ENCODE peak calls at places on chromosomes 3 and 15, in seven cellular contexts. P is mesenchymal stem cell, S is IMR-90, N is mesendoderm, Z is H1, M is H9, I is trophoblast cell. A is an unnamed sample.

GRCh38 chr15:99440029-99440428 is 125.8 kb upstream of the MEF2A start:
- DNase-seq in P (no peak), S (no peak), N (no peak), Z (no peak), M (no peak), I (no peak), A (no peak)

GRCh38 chr3:148042663-148043445 is 633.7 kb downstream of the ZIC1 start:
- DNase-seq in P (no peak), S (peak), N (no peak), Z (no peak), M (no peak), I (no peak), A (no peak)

GRCh38 chr3:7333125-7333524 is 472.2 kb downstream of the GRM7 start:
- DNase-seq in P (no peak), S (no peak), N (no peak), Z (no peak), M (peak), I (no peak), A (no peak)

GRCh38 chr15:78841307-78841706 is 30.0 kb upstream of the ADAMTS7 start:
- DNase-seq in P (peak), S (no peak), N (no peak), Z (no peak), M (no peak), I (no peak), A (no peak)

GRCh38 chr3:45664558-45664957 is 24.6 kb upstream of the SACM1L start:
- DNase-seq in P (no peak), S (no peak), N (no peak), Z (no peak), M (no peak), I (no peak), A (no peak)

GRCh38 chr15:51375966-51376640 is 34.6 kb downstream of the GLDN start:
- DNase-seq in P (peak), S (peak), N (no peak), Z (no peak), M (no peak), I (peak), A (no peak)

GRCh38 chr3:151394611-151395010 is 10.1 kb upstream of the P2RY12 start:
- DNase-seq in P (no peak), S (no peak), N (peak), Z (no peak), M (peak), I (no peak), A (no peak)

GRCh38 chr3:134627831-134628230 is 23.0 kb downstream of the KY start:
- DNase-seq in P (no peak), S (peak), N (no peak), Z (no peak), M (peak), I (no peak), A (no peak)

GRCh38 chr3:102092617-102093466 is 243.5 kb downstream of the NFKBIZ start:
- DNase-seq in P (peak), S (peak), N (no peak), Z (no peak), M (no peak), I (no peak), A (no peak)

GRCh38 chr3:144039661-144040060 is 68.0 kb downstream of the DIPK2A start:
- DNase-seq in P (no peak), S (peak), N (no peak), Z (no peak), M (no peak), I (no peak), A (no peak)

GRCh38 chr15:84400820-84401219 is 165.2 kb downstream of the GOLGA6L4 start:
- DNase-seq in P (no peak), S (no peak), N (no peak), Z (no peak), M (peak), I (no peak), A (no peak)

GRCh38 chr3:43286115-43286885 is at the start of gene SNRK:
- DNase-seq in P (peak), S (peak), N (peak), Z (peak), M (peak), I (peak), A (peak)

GRCh38 chr3:187227658-187228258 is 30.5 kb downstream of the RTP1 start:
- DNase-seq in P (peak), S (peak), N (no peak), Z (no peak), M (no peak), I (peak), A (no peak)

GRCh38 chr3:127255516-127255915 is 32.3 kb downstream of the PRR20G start:
- DNase-seq in P (no peak), S (no peak), N (no peak), Z (no peak), M (no peak), I (no peak), A (no peak)

GRCh38 chr3:53630547-53630946 is 136.1 kb downstream of the CACNA1D start:
- DNase-seq in P (no peak), S (no peak), N (no peak), Z (no peak), M (no peak), I (peak), A (no peak)

GRCh38 chr3:152460936-152461335 is 192.2 kb downstream of the MBNL1 start:
- DNase-seq in P (no peak), S (no peak), N (no peak), Z (no peak), M (no peak), I (no peak), A (no peak)

GRCh38 chr15:58159827-58160386 is 21.7 kb downstream of the AQP9 start:
- DNase-seq in P (no peak), S (no peak), N (no peak), Z (no peak), M (no peak), I (no peak), A (no peak)

GRCh38 chr3:30453364-30454039 is 152.9 kb upstream of the TGFBR2 start:
- DNase-seq in P (no peak), S (no peak), N (no peak), Z (no peak), M (no peak), I (no peak), A (no peak)

GRCh38 chr3:182979103-182979697 is 1.1 kb downstream of the DCUN1D1 start:
- DNase-seq in P (peak), S (peak), N (no peak), Z (no peak), M (no peak), I (no peak), A (no peak)

GRCh38 chr3:56144792-56145191 is 323.5 kb downstream of the ERC2 start:
- DNase-seq in P (no peak), S (no peak), N (no peak), Z (no peak), M (no peak), I (no peak), A (no peak)

GRCh38 chr3:122322095-122323075 is 2.7 kb upstream of the CSTA start:
- DNase-seq in P (no peak), S (no peak), N (no peak), Z (no peak), M (no peak), I (no peak), A (no peak)

GRCh38 chr15:69862540-69862939 is 235.2 kb downstream of the TLE3 start:
- DNase-seq in P (peak), S (peak), N (peak), Z (no peak), M (no peak), I (no peak), A (no peak)

GRCh38 chr3:174440741-174441587 is 418.2 kb upstream of the NAALADL2 start:
- DNase-seq in P (peak), S (peak), N (peak), Z (peak), M (peak), I (peak), A (peak)
- H2AK5ac ChIP-seq in P (no peak), S (peak), N (no peak), Z (no peak), M (no peak), I (no peak), A (no peak)

DNA sequence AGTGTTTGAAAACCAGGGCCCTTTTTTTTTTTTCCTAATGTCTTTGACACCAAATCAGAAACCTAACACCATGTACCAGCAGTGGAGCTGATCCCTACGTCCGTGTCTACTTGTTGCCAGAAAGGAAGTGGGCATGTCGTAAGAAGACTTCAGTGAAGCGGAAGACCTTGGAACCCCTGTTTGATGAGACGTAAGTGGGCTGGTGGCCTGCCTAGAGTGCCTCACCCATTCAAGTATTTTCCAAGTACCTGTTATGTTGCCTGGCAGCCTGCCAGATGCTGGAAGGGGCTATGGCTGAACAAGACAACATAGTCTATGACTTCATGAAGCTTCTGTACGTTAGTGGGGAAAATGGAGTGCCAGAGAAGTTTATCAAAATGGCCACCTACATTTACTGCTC is 39.7 kb downstream of the ESYT3 start:
- DNase-seq in P (no peak), S (no peak), N (no peak), Z (no peak), M (no peak), I (no peak), A (no peak)
- H3K23ac ChIP-seq in P (no peak), S (no peak), N (no peak), Z (no peak), M (no peak), I (no peak), A (no peak)

GRCh38 chr15:55031732-55032131 is 165.0 kb downstream of the RSL24D1 start:
- DNase-seq in P (no peak), S (no peak), N (no peak), Z (no peak), M (no peak), I (no peak), A (no peak)
- H2AK5ac ChIP-seq in P (no peak), S (no peak), N (no peak), Z (no peak), M (no peak), I (no peak), A (no peak)

DNA sequence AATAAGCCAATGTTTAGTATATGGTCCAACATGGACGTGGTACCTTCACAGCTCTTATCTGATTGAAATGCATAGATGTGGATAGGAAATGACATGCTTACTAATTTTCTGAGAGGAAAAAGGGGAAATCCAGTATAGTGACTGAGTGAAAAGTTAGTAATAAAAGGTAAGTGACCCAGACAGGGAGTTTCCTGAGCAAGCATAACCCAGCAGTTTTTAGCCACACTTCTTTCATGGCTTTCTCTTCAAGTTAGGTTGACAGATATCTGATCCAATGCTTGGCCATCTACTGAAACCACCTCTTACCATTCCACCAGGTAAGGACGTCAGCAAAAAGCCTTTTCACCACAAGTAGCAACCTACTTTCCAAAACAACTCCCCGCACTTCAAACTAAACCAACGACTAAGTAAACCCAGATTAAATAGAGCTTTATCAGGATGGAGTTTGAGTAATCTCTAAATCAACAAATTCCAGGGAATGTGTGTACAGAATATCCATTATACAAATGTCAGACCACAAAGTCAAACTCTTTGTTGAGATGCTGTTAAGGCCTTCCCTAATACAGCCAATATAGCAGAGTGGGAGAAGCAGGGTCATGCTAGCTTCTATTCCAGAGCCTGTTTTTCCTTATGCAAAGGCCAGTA is 329.7 kb downstream of the RORA start:
- DNase-seq in P (no peak), S (no peak), N (no peak), Z (no peak), M (no peak), I (no peak), A (no peak)
- H3K23ac ChIP-seq in P (no peak), S (no peak), N (no peak), Z (no peak), M (no peak), I (no peak), A (no peak)

A was measured in neuronal stem cell.